ENCODE peak calls at places on chromosomes 7 and 10, in nine cellular contexts. U is GM23248; Q is amygdala; V is NAMALWA; K is mammary epithelial cell; I is LHCN-M2; L is activated effector memory CD4-positive, alpha-beta T cell treated with anti-CD3 and anti-CD28 coated beads, Interleukin-2, amount 50 U/mL, for 16 hours; S is GM18507; W is GM13977. H is an unnamed sample.
A peak's percentile ranks its signal among the peaks of the same experiment; 100 is the strongest.

GRCh38 chr7:102927303-102927933 is 14.6 kb downstream of the LRRC17 start:
- DNase-seq in Q (no peak), V (no peak), I (peak; percentile 54), K (peak; percentile 8), W (no peak), S (no peak), L (no peak), U (no peak), H (no peak)

GRCh38 chr10:17533731-17534130 is 79.3 kb upstream of the ST8SIA6 start:
- DNase-seq in I (no peak), K (peak; percentile 79), U (no peak), V (no peak), L (no peak), S (no peak), Q (no peak), W (no peak), H (peak; percentile 60)

GRCh38 chr7:995571-995970 is 12.6 kb downstream of the CYP2W1 start:
- DNase-seq in S (no peak), I (no peak), L (no peak), U (no peak), Q (no peak), V (no peak), K (no peak), W (no peak), H (no peak)

GRCh38 chr10:33878238-33878637 is 543.8 kb upstream of the NRP1 start:
- DNase-seq in Q (no peak), L (no peak), V (no peak), K (no peak), S (no peak), W (no peak), U (no peak), I (peak; percentile 69), H (no peak)

GRCh38 chr7:65216469-65216868 is 157.2 kb upstream of the ZNF92 start:
- DNase-seq in W (peak; percentile 23), U (peak; percentile 57), K (peak; percentile 52), V (peak; percentile 84), I (no peak), L (peak; percentile 81), S (no peak), Q (no peak), H (peak; percentile 10)

GRCh38 chr7:99408347-99409191 is at the start of the genes BUD31 and PDAP1:
- DNase-seq in U (peak; percentile 97), W (peak; percentile 97), I (peak; percentile 95), K (peak; percentile 92), Q (peak; percentile 90), L (peak; percentile 97), V (peak; percentile 98), S (peak; percentile 91), H (peak; percentile 93)

GRCh38 chr7:157004050-157004838 is 6.2 kb downstream of the MNX1 start:
- DNase-seq in U (peak; percentile 65), K (no peak), I (peak; percentile 31), V (no peak), Q (no peak), S (no peak), W (peak; percentile 17), L (no peak), H (no peak)

GRCh38 chr7:104040666-104041065 is 51.2 kb upstream of the RELN start:
- DNase-seq in K (no peak), Q (no peak), V (no peak), U (no peak), S (no peak), I (no peak), W (no peak), L (no peak), H (no peak)

GRCh38 chr7:114051871-114052324 is 133.1 kb upstream of the PPP1R3A start:
- DNase-seq in V (peak; percentile 65), L (no peak), U (no peak), I (no peak), S (no peak), Q (no peak), K (no peak), W (no peak), H (no peak)

GRCh38 chr7:151342102-151342646 is 562 bp downstream of the NUB1 start:
- DNase-seq in V (peak; percentile 87), I (no peak), U (peak; percentile 28), L (no peak), S (peak; percentile 30), W (peak; percentile 79), Q (no peak), K (no peak), H (no peak)

GRCh38 chr10:48501806-48502771 is 102.8 kb downstream of the ARHGAP22 start:
- DNase-seq in I (no peak), V (no peak), S (no peak), K (no peak), L (no peak), Q (no peak), U (no peak), W (no peak), H (no peak)

GRCh38 chr10:127216786-127217185 is 20.4 kb upstream of the INSYN2A start:
- DNase-seq in L (no peak), K (peak; percentile 59), S (no peak), Q (no peak), V (no peak), W (no peak), I (peak; percentile 64), U (peak; percentile 21), H (peak; percentile 28)

GRCh38 chr7:50812847-50813475 is 30.3 kb upstream of the GRB10 start:
- DNase-seq in Q (no peak), W (no peak), I (peak; percentile 72), S (no peak), K (peak; percentile 83), L (no peak), V (no peak), U (peak; percentile 86), H (peak; percentile 89)

GRCh38 chr10:93437000-93437945 is 44.9 kb downstream of the MYOF start:
- DNase-seq in I (peak; percentile 99), K (peak; percentile 97), W (no peak), L (no peak), U (peak; percentile 99), S (no peak), V (no peak), Q (no peak), H (peak; percentile 96)

GRCh38 chr7:148264933-148265557 is 325.5 kb upstream of the C7orf33 start:
- DNase-seq in S (peak; percentile 11), Q (no peak), K (peak; percentile 16), I (peak; percentile 25), V (peak; percentile 69), U (peak; percentile 63), W (peak; percentile 53), L (no peak), H (peak; percentile 38)

GRCh38 chr7:78279035-78279434 is 480.5 kb downstream of the PHTF2 start:
- DNase-seq in V (no peak), L (no peak), W (no peak), K (peak; percentile 43), I (peak; percentile 96), U (peak; percentile 86), S (no peak), Q (no peak), H (peak; percentile 51)

GRCh38 chr10:79608505-79609375 is 2.0 kb upstream of the SFTPA1 start:
- DNase-seq in K (no peak), S (peak; percentile 8), W (peak; percentile 46), L (peak; percentile 67), U (peak; percentile 31), I (peak; percentile 8), V (peak; percentile 54), Q (no peak), H (peak; percentile 29)

GRCh38 chr10:66162560-66163143 is 763.2 kb upstream of the LRRTM3 start:
- DNase-seq in L (no peak), W (no peak), I (no peak), Q (no peak), K (peak; percentile 19), S (no peak), V (no peak), U (no peak), H (no peak)

GRCh38 chr7:141416691-141417268 is 134.4 kb upstream of the AGK start:
- DNase-seq in U (no peak), K (no peak), Q (no peak), V (no peak), W (no peak), L (no peak), S (no peak), I (no peak), H (no peak)

GRCh38 chr10:17643755-17644484 is at the start of gene STAM:
- DNase-seq in V (peak; percentile 94), L (peak; percentile 96), U (peak; percentile 98), Q (peak; percentile 69), K (peak; percentile 90), W (peak; percentile 86), S (peak; percentile 80), I (peak; percentile 92), H (peak; percentile 94)

GRCh38 chr7:13416071-13416470 is 573.4 kb downstream of the ETV1 start:
- DNase-seq in L (no peak), K (no peak), S (no peak), U (no peak), I (no peak), V (peak; percentile 19), W (no peak), Q (no peak), H (no peak)

GRCh38 chr7:6423942-6424701 is 23.6 kb downstream of the DAGLB start:
- DNase-seq in K (peak; percentile 61), I (no peak), U (peak; percentile 38), Q (no peak), L (no peak), S (no peak), W (peak; percentile 42), V (no peak), H (no peak)

GRCh38 chr7:2248984-2249694 is 7.1 kb downstream of the NUDT1 start:
- DNase-seq in V (no peak), U (peak; percentile 98), W (no peak), L (no peak), I (peak; percentile 98), K (peak; percentile 23), S (no peak), Q (no peak), H (peak; percentile 99)

GRCh38 chr7:20783716-20784310 is 2.9 kb downstream of the SP8 start:
- DNase-seq in Q (no peak), K (no peak), U (peak; percentile 45), W (no peak), S (no peak), I (no peak), L (no peak), V (no peak), H (no peak)

GRCh38 chr10:52951819-52952218 is 179.2 kb upstream of the MBL2 start:
- DNase-seq in K (peak; percentile 8), I (peak; percentile 1), L (no peak), V (peak; percentile 47), S (peak; percentile 5), Q (no peak), U (peak; percentile 42), W (peak; percentile 65), H (no peak)

GRCh38 chr10:4498763-4499251 is 327.2 kb upstream of the AKR1E2 start:
- DNase-seq in W (no peak), V (no peak), I (peak; percentile 86), L (no peak), S (no peak), Q (no peak), K (peak; percentile 40), U (peak; percentile 95), H (peak; percentile 90)

GRCh38 chr7:40232242-40232929 is 97.6 kb downstream of the SUGCT start:
- DNase-seq in W (peak; percentile 28), L (no peak), S (no peak), K (peak; percentile 55), I (peak; percentile 81), U (peak; percentile 82), V (peak; percentile 79), Q (no peak), H (peak; percentile 78)

GRCh38 chr10:63866747-63867140 is 345.5 kb downstream of the REEP3 start:
- DNase-seq in S (no peak), L (no peak), I (peak; percentile 22), W (no peak), K (peak; percentile 16), Q (no peak), U (peak; percentile 49), V (peak; percentile 66), H (peak; percentile 11)

GRCh38 chr10:131571845-131572244 is 260.3 kb upstream of the TCERG1L start:
- DNase-seq in L (no peak), W (no peak), Q (no peak), S (no peak), U (no peak), K (no peak), V (no peak), I (no peak), H (no peak)

H was measured in RPMI7951.